ENCODE peak calls at places on chromosome 12, in four cellular contexts. One of them, this sample, is unnamed.

GRCh38 chr12:70555081-70555480 is 82.1 kb downstream of the PTPRB start:
- DNase-seq in lower leg skin: no peak
- DNase-seq in cardiac fibroblast: no peak
- DNase-seq in fibroblast of lung: no peak
- DNase-seq in this sample: no peak

GRCh38 chr12:15196678-15197267 is 24.4 kb downstream of the RERG start:
- DNase-seq in cardiac fibroblast: no peak
- DNase-seq in fibroblast of lung: no peak
- DNase-seq in lower leg skin: no peak
- DNase-seq in this sample: no peak

GRCh38 chr12:121240484-121241202 is 30.7 kb downstream of the P2RX4 start:
- DNase-seq in lower leg skin: peak
- DNase-seq in cardiac fibroblast: peak
- DNase-seq in fibroblast of lung: peak
- DNase-seq in this sample: no peak

GRCh38 chr12:47767197-47767724 is 5.8 kb upstream of the SLC48A1 start:
- DNase-seq in lower leg skin: no peak
- DNase-seq in fibroblast of lung: no peak
- DNase-seq in cardiac fibroblast: peak
- DNase-seq in this sample: no peak

GRCh38 chr12:89486231-89486630 is 38.4 kb downstream of the GALNT4 start:
- DNase-seq in cardiac fibroblast: no peak
- DNase-seq in lower leg skin: no peak
- DNase-seq in fibroblast of lung: no peak
- DNase-seq in this sample: no peak

GRCh38 chr12:28027328-28027727 is 54.8 kb upstream of the PTHLH start:
- DNase-seq in lower leg skin: no peak
- DNase-seq in cardiac fibroblast: peak
- DNase-seq in fibroblast of lung: peak
- DNase-seq in this sample: no peak

GRCh38 chr12:66273147-66273546 is 29.1 kb upstream of the HELB start:
- DNase-seq in cardiac fibroblast: no peak
- DNase-seq in lower leg skin: no peak
- DNase-seq in fibroblast of lung: no peak
- DNase-seq in this sample: no peak

GRCh38 chr12:111523587-111523986 is 75.5 kb downstream of the ATXN2 start:
- DNase-seq in fibroblast of lung: no peak
- DNase-seq in cardiac fibroblast: no peak
- DNase-seq in lower leg skin: no peak
- DNase-seq in this sample: no peak

GRCh38 chr12:13183621-13184020 is 12.9 kb upstream of the EMP1 start:
- DNase-seq in fibroblast of lung: no peak
- DNase-seq in cardiac fibroblast: no peak
- DNase-seq in lower leg skin: no peak
- DNase-seq in this sample: no peak

GRCh38 chr12:63897931-63898330 is 53.4 kb downstream of the SRGAP1 start:
- DNase-seq in fibroblast of lung: no peak
- DNase-seq in lower leg skin: no peak
- DNase-seq in cardiac fibroblast: peak
- DNase-seq in this sample: no peak

GRCh38 chr12:55743131-55743921 is 404 bp downstream of the GDF11 start:
- DNase-seq in fibroblast of lung: peak
- DNase-seq in cardiac fibroblast: peak
- DNase-seq in lower leg skin: no peak
- DNase-seq in this sample: no peak

GRCh38 chr12:78938341-78939084 is 73.9 kb downstream of the SYT1 start:
- DNase-seq in fibroblast of lung: peak
- DNase-seq in lower leg skin: no peak
- DNase-seq in cardiac fibroblast: no peak
- DNase-seq in this sample: no peak

GRCh38 chr12:115455268-115455681 is 771.3 kb upstream of the TBX3 start:
- DNase-seq in cardiac fibroblast: peak
- DNase-seq in lower leg skin: no peak
- DNase-seq in fibroblast of lung: no peak
- DNase-seq in this sample: no peak

GRCh38 chr12:105025890-105026289 is 39.8 kb downstream of the NOPCHAP1 start:
- DNase-seq in lower leg skin: peak
- DNase-seq in fibroblast of lung: peak
- DNase-seq in cardiac fibroblast: peak
- DNase-seq in this sample: peak

GRCh38 chr12:88247241-88247643 is 105.1 kb downstream of the TMTC3 start:
- DNase-seq in lower leg skin: no peak
- DNase-seq in cardiac fibroblast: peak
- DNase-seq in fibroblast of lung: peak
- DNase-seq in this sample: peak

GRCh38 chr12:131621701-131622421 is 89.0 kb upstream of the SFSWAP start:
- DNase-seq in cardiac fibroblast: no peak
- DNase-seq in lower leg skin: no peak
- DNase-seq in fibroblast of lung: no peak
- DNase-seq in this sample: no peak

GRCh38 chr12:116861331-116861730 is 19.9 kb downstream of the HRK start:
- DNase-seq in lower leg skin: no peak
- DNase-seq in cardiac fibroblast: peak
- DNase-seq in fibroblast of lung: peak
- DNase-seq in this sample: peak

GRCh38 chr12:90305379-90305778 is 596.7 kb upstream of the ATP2B1 start:
- DNase-seq in cardiac fibroblast: no peak
- DNase-seq in lower leg skin: peak
- DNase-seq in fibroblast of lung: no peak
- DNase-seq in this sample: no peak

GRCh38 chr12:15244926-15245325 is 23.7 kb upstream of the RERG start:
- DNase-seq in lower leg skin: no peak
- DNase-seq in fibroblast of lung: no peak
- DNase-seq in cardiac fibroblast: no peak
- DNase-seq in this sample: no peak

GRCh38 chr12:117098361-117099217 is 627 bp downstream of the TESC start:
- DNase-seq in lower leg skin: no peak
- DNase-seq in cardiac fibroblast: no peak
- DNase-seq in fibroblast of lung: no peak
- DNase-seq in this sample: no peak

GRCh38 chr12:6215932-6216494 is 15.8 kb downstream of the CD9 start:
- DNase-seq in lower leg skin: peak
- DNase-seq in fibroblast of lung: peak
- DNase-seq in cardiac fibroblast: peak
- DNase-seq in this sample: peak

GRCh38 chr12:5388581-5389535 is 43.0 kb upstream of the NTF3 start:
- DNase-seq in lower leg skin: no peak
- DNase-seq in cardiac fibroblast: no peak
- DNase-seq in fibroblast of lung: peak
- DNase-seq in this sample: no peak

GRCh38 chr12:42757735-42758134 is 168.2 kb upstream of the PRICKLE1 start:
- DNase-seq in fibroblast of lung: no peak
- DNase-seq in cardiac fibroblast: no peak
- DNase-seq in lower leg skin: no peak
- DNase-seq in this sample: no peak

GRCh38 chr12:66087365-66087943 is 43.1 kb downstream of the LLPH start:
- DNase-seq in fibroblast of lung: peak
- DNase-seq in lower leg skin: peak
- DNase-seq in cardiac fibroblast: peak
- DNase-seq in this sample: no peak

GRCh38 chr12:23631991-23632390 is 317.5 kb downstream of the SOX5 start:
- DNase-seq in fibroblast of lung: peak
- DNase-seq in lower leg skin: no peak
- DNase-seq in cardiac fibroblast: no peak
- DNase-seq in this sample: no peak

GRCh38 chr12:97595936-97596335 is 133.3 kb downstream of the RMST start:
- DNase-seq in fibroblast of lung: peak
- DNase-seq in cardiac fibroblast: no peak
- DNase-seq in lower leg skin: no peak
- DNase-seq in this sample: no peak

GRCh38 chr12:31118347-31118830 is 44.7 kb downstream of the DDX11 start:
- DNase-seq in fibroblast of lung: no peak
- DNase-seq in lower leg skin: no peak
- DNase-seq in cardiac fibroblast: peak
- DNase-seq in this sample: no peak

GRCh38 chr12:83807906-83808305 is 1104.7 kb downstream of the SLC6A15 start:
- DNase-seq in lower leg skin: no peak
- DNase-seq in fibroblast of lung: no peak
- DNase-seq in cardiac fibroblast: no peak
- DNase-seq in this sample: no peak
- H3K4me3 ChIP-seq in lower leg skin: no peak
- H3K4me3 ChIP-seq in fibroblast of lung: no peak
- H3K4me3 ChIP-seq in cardiac fibroblast: no peak
- H3K4me3 ChIP-seq in this sample: no peak

DNA sequence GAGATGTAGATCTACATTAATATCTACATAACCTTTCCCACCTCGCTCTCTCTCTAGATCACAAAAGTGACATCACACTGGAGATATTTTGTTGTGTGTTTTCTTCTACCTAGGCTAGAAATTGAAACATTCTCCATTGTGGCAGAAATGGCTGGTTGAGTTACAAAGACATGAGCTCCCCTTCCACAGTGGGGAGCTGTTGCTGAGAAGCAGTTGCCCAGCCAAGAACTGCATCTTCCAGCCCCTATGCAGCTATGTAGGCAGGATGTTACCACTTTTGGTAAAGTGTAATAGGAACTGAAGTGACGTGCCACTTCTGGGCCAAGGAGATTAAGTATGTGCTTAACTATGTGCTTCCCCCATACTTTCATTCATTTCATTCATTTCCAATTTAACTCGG is 138.7 kb upstream of the E2F7 start:
- DNase-seq in lower leg skin: no peak
- DNase-seq in fibroblast of lung: no peak
- DNase-seq in cardiac fibroblast: peak
- DNase-seq in this sample: no peak
- TF ChIP-seq CTCF in lower leg skin: no peak
- TF ChIP-seq CTCF in fibroblast of lung: no peak
- TF ChIP-seq CTCF in cardiac fibroblast: peak
- TF ChIP-seq CTCF in this sample: no peak

GRCh38 chr12:57233357-57234232 is 4.1 kb downstream of the SHMT2 start:
- DNase-seq in lower leg skin: no peak
- DNase-seq in cardiac fibroblast: peak
- DNase-seq in fibroblast of lung: peak
- DNase-seq in this sample: no peak

GRCh38 chr12:57229634-57230380 is at the start of gene SHMT2:
- DNase-seq in fibroblast of lung: peak
- DNase-seq in cardiac fibroblast: peak
- DNase-seq in lower leg skin: peak
- DNase-seq in this sample: peak

GRCh38 chr12:57232156-57232756 is 2.7 kb downstream of the SHMT2 start:
- DNase-seq in lower leg skin: no peak
- DNase-seq in fibroblast of lung: no peak
- DNase-seq in cardiac fibroblast: no peak
- DNase-seq in this sample: no peak

GRCh38 chr12:57230381-57231155 is 1.1 kb downstream of the SHMT2 start:
- DNase-seq in fibroblast of lung: no peak
- DNase-seq in cardiac fibroblast: no peak
- DNase-seq in lower leg skin: no peak
- DNase-seq in this sample: no peak

DNA sequence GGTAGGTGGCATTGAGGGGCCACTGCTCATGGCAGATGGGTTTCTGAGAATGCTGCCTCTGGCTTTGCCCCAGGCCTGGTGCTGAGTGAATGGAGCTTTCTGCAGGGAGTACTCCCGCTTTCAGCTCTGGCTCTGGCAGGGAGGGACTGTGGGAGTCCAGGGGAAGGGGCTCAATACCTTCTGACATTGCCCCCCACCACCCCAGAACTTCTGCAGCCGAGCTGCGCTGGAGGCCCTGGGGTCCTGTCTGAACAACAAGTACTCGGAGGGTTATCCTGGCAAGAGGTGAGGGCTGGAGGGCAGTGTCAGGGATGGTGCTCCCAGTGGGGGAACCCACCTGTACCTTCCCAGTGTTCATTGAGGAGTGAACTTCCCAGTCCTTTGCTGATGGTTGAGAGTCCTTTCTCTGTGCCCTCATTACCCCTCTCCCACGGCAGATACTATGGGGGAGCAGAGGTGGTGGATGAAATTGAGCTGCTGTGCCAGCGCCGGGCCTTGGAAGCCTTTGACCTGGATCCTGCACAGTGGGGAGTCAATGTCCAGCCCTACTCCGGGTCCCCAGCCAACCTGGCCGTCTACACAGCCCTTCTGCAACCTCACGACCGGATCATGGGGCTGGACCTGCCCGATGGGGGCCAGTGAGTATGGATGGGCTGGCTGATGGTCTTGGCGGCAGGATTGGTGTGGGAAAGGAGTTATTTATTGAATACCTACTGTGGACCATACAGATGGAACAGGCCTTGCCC is 1.9 kb downstream of the SHMT2 start:
- DNase-seq in lower leg skin: no peak
- DNase-seq in fibroblast of lung: no peak
- DNase-seq in cardiac fibroblast: no peak
- DNase-seq in this sample: no peak
- H3K4me3 ChIP-seq in lower leg skin: no peak
- H3K4me3 ChIP-seq in fibroblast of lung: peak
- H3K4me3 ChIP-seq in cardiac fibroblast: peak
- H3K4me3 ChIP-seq in this sample: peak

GRCh38 chr12:1207276-1207675 is 216.3 kb downstream of the ERC1 start:
- DNase-seq in lower leg skin: no peak
- DNase-seq in cardiac fibroblast: no peak
- DNase-seq in fibroblast of lung: no peak
- DNase-seq in this sample: no peak
- TF ChIP-seq CTCF in lower leg skin: no peak
- TF ChIP-seq CTCF in cardiac fibroblast: no peak
- TF ChIP-seq CTCF in fibroblast of lung: no peak
- TF ChIP-seq CTCF in this sample: no peak

DNA sequence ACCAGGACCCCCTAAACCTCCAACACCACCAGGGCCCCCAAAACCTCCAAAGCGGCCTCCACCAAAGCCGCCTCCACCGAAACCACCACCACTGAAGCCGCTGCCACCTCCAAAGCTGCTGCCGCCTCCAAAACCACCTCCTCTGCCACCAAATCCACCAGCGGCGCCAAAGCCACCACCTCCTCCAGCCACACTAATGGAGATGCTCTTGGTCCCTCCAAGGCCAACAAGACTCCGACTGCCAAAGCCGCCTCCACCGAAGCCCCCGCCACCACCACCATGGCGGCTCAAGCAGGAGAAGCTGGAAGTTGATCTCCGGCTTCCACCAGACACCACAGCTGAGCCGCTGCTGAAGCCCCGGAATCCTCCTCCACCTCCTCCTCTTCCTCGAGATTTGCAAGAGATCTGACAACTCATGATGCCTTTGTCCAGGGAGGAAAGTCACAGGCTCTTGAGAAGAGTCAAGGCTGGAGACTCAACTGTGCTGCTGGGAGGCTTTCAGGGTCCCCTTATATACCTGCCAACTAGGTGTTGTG is at the start of gene KRT2:
- DNase-seq in lower leg skin: no peak
- DNase-seq in fibroblast of lung: no peak
- DNase-seq in cardiac fibroblast: no peak
- DNase-seq in this sample: no peak
- H3K4me3 ChIP-seq in lower leg skin: no peak
- H3K4me3 ChIP-seq in fibroblast of lung: no peak
- H3K4me3 ChIP-seq in cardiac fibroblast: no peak
- H3K4me3 ChIP-seq in this sample: no peak

This sample was measured in AG04449.